ENCODE peak calls at places on chromosomes 12 and 14, in five cellular contexts. One of them, this sample, is unnamed.
A peak's percentile ranks its signal among the peaks of the same experiment; 100 is the strongest.

GRCh38 chr14:106436310-106436905 is 910.0 kb downstream of the TMEM121 start:
- DNase-seq in activated CD4-positive, alpha-beta T cell treated with anti-CD3 and anti-CD28 coated beads for 1 hour: peak; percentile 54
- DNase-seq in COR-L47: peak; percentile 66
- DNase-seq in GM12865: peak; percentile 51
- DNase-seq in activated CD4-positive, alpha-beta memory T cell treated with anti-CD3 and anti-CD28 coated beads, Interleukin-2, amount 10 ng/mL, durations not matched to agents 7 days and 5 days: peak; percentile 56
- DNase-seq in this sample: no peak

GRCh38 chr12:48004039-48004940 is at the start of gene COL2A1:
- DNase-seq in activated CD4-positive, alpha-beta T cell treated with anti-CD3 and anti-CD28 coated beads for 1 hour: no peak
- DNase-seq in COR-L47: no peak
- DNase-seq in GM12865: no peak
- DNase-seq in activated CD4-positive, alpha-beta memory T cell treated with anti-CD3 and anti-CD28 coated beads, Interleukin-2, amount 10 ng/mL, durations not matched to agents 7 days and 5 days: peak; percentile 31
- DNase-seq in this sample: peak; percentile 88

GRCh38 chr12:28313631-28314030 is 123.4 kb downstream of the CCDC91 start:
- DNase-seq in activated CD4-positive, alpha-beta T cell treated with anti-CD3 and anti-CD28 coated beads for 1 hour: no peak
- DNase-seq in COR-L47: no peak
- DNase-seq in GM12865: no peak
- DNase-seq in activated CD4-positive, alpha-beta memory T cell treated with anti-CD3 and anti-CD28 coated beads, Interleukin-2, amount 10 ng/mL, durations not matched to agents 7 days and 5 days: no peak
- DNase-seq in this sample: no peak

GRCh38 chr12:45671254-45671653 is 58.3 kb upstream of the ARID2 start:
- DNase-seq in activated CD4-positive, alpha-beta T cell treated with anti-CD3 and anti-CD28 coated beads for 1 hour: no peak
- DNase-seq in COR-L47: no peak
- DNase-seq in GM12865: no peak
- DNase-seq in activated CD4-positive, alpha-beta memory T cell treated with anti-CD3 and anti-CD28 coated beads, Interleukin-2, amount 10 ng/mL, durations not matched to agents 7 days and 5 days: no peak
- DNase-seq in this sample: no peak

GRCh38 chr12:81819991-81820633 is 61.0 kb upstream of the PPFIA2 start:
- DNase-seq in activated CD4-positive, alpha-beta T cell treated with anti-CD3 and anti-CD28 coated beads for 1 hour: no peak
- DNase-seq in COR-L47: no peak
- DNase-seq in GM12865: no peak
- DNase-seq in activated CD4-positive, alpha-beta memory T cell treated with anti-CD3 and anti-CD28 coated beads, Interleukin-2, amount 10 ng/mL, durations not matched to agents 7 days and 5 days: no peak
- DNase-seq in this sample: no peak

GRCh38 chr14:30077946-30078345 is 150.3 kb upstream of the PRKD1 start:
- DNase-seq in activated CD4-positive, alpha-beta T cell treated with anti-CD3 and anti-CD28 coated beads for 1 hour: no peak
- DNase-seq in COR-L47: no peak
- DNase-seq in GM12865: no peak
- DNase-seq in activated CD4-positive, alpha-beta memory T cell treated with anti-CD3 and anti-CD28 coated beads, Interleukin-2, amount 10 ng/mL, durations not matched to agents 7 days and 5 days: no peak
- DNase-seq in this sample: no peak

GRCh38 chr12:60259241-60259640 is 663.4 kb downstream of the SLC16A7 start:
- DNase-seq in activated CD4-positive, alpha-beta T cell treated with anti-CD3 and anti-CD28 coated beads for 1 hour: no peak
- DNase-seq in COR-L47: no peak
- DNase-seq in GM12865: no peak
- DNase-seq in activated CD4-positive, alpha-beta memory T cell treated with anti-CD3 and anti-CD28 coated beads, Interleukin-2, amount 10 ng/mL, durations not matched to agents 7 days and 5 days: no peak
- DNase-seq in this sample: no peak

GRCh38 chr14:105472496-105472991 is 2.1 kb upstream of the CRIP2 start:
- DNase-seq in activated CD4-positive, alpha-beta T cell treated with anti-CD3 and anti-CD28 coated beads for 1 hour: no peak
- DNase-seq in COR-L47: no peak
- DNase-seq in GM12865: no peak
- DNase-seq in activated CD4-positive, alpha-beta memory T cell treated with anti-CD3 and anti-CD28 coated beads, Interleukin-2, amount 10 ng/mL, durations not matched to agents 7 days and 5 days: no peak
- DNase-seq in this sample: no peak

GRCh38 chr14:35883677-35884293 is 57.6 kb downstream of the BRMS1L start:
- DNase-seq in activated CD4-positive, alpha-beta T cell treated with anti-CD3 and anti-CD28 coated beads for 1 hour: no peak
- DNase-seq in COR-L47: peak; percentile 40
- DNase-seq in GM12865: peak; percentile 56
- DNase-seq in activated CD4-positive, alpha-beta memory T cell treated with anti-CD3 and anti-CD28 coated beads, Interleukin-2, amount 10 ng/mL, durations not matched to agents 7 days and 5 days: no peak
- DNase-seq in this sample: no peak

GRCh38 chr12:104220931-104221330 is 5.4 kb downstream of the TXNRD1 start:
- DNase-seq in activated CD4-positive, alpha-beta T cell treated with anti-CD3 and anti-CD28 coated beads for 1 hour: no peak
- DNase-seq in COR-L47: no peak
- DNase-seq in GM12865: no peak
- DNase-seq in activated CD4-positive, alpha-beta memory T cell treated with anti-CD3 and anti-CD28 coated beads, Interleukin-2, amount 10 ng/mL, durations not matched to agents 7 days and 5 days: no peak
- DNase-seq in this sample: no peak

GRCh38 chr12:53328043-53328435 is 6.6 kb upstream of the AAAS start:
- DNase-seq in activated CD4-positive, alpha-beta T cell treated with anti-CD3 and anti-CD28 coated beads for 1 hour: no peak
- DNase-seq in COR-L47: no peak
- DNase-seq in GM12865: no peak
- DNase-seq in activated CD4-positive, alpha-beta memory T cell treated with anti-CD3 and anti-CD28 coated beads, Interleukin-2, amount 10 ng/mL, durations not matched to agents 7 days and 5 days: no peak
- DNase-seq in this sample: peak; percentile 79

GRCh38 chr12:120439646-120440247 is 1.8 kb downstream of the COX6A1 start:
- DNase-seq in activated CD4-positive, alpha-beta T cell treated with anti-CD3 and anti-CD28 coated beads for 1 hour: peak; percentile 54
- DNase-seq in COR-L47: peak; percentile 71
- DNase-seq in GM12865: peak; percentile 86
- DNase-seq in activated CD4-positive, alpha-beta memory T cell treated with anti-CD3 and anti-CD28 coated beads, Interleukin-2, amount 10 ng/mL, durations not matched to agents 7 days and 5 days: peak; percentile 79
- DNase-seq in this sample: peak; percentile 84

GRCh38 chr14:54567634-54568561 is 970 bp downstream of the SAMD4A start:
- DNase-seq in activated CD4-positive, alpha-beta T cell treated with anti-CD3 and anti-CD28 coated beads for 1 hour: peak; percentile 20
- DNase-seq in COR-L47: peak; percentile 35
- DNase-seq in GM12865: peak; percentile 67
- DNase-seq in activated CD4-positive, alpha-beta memory T cell treated with anti-CD3 and anti-CD28 coated beads, Interleukin-2, amount 10 ng/mL, durations not matched to agents 7 days and 5 days: peak; percentile 30
- DNase-seq in this sample: peak; percentile 75

GRCh38 chr12:126862500-126862899 is 1404.5 kb upstream of the TMEM132C start:
- DNase-seq in activated CD4-positive, alpha-beta T cell treated with anti-CD3 and anti-CD28 coated beads for 1 hour: no peak
- DNase-seq in COR-L47: no peak
- DNase-seq in GM12865: no peak
- DNase-seq in activated CD4-positive, alpha-beta memory T cell treated with anti-CD3 and anti-CD28 coated beads, Interleukin-2, amount 10 ng/mL, durations not matched to agents 7 days and 5 days: no peak
- DNase-seq in this sample: no peak

GRCh38 chr14:72758420-72758819 is 135.5 kb downstream of the DPF3 start:
- DNase-seq in activated CD4-positive, alpha-beta T cell treated with anti-CD3 and anti-CD28 coated beads for 1 hour: no peak
- DNase-seq in COR-L47: no peak
- DNase-seq in GM12865: no peak
- DNase-seq in activated CD4-positive, alpha-beta memory T cell treated with anti-CD3 and anti-CD28 coated beads, Interleukin-2, amount 10 ng/mL, durations not matched to agents 7 days and 5 days: no peak
- DNase-seq in this sample: no peak

This sample was measured in islet precursor cell.